ENCODE peak calls at places on chromosomes 2 and 18, in six cellular contexts. One of them, this sample, is unnamed.

GRCh38 chr2:163600801-163601200 is 135.0 kb downstream of the FIGN start:
- DNase-seq in IMR-90: no peak
- DNase-seq in GM12878: no peak
- DNase-seq in left lung: no peak
- DNase-seq in upper lobe of right lung: no peak
- DNase-seq in GM06990: no peak
- DNase-seq in this sample: no peak

GRCh38 chr2:165793779-165794519 is at the start of gene GALNT3:
- DNase-seq in left lung: peak
- DNase-seq in GM12878: no peak
- DNase-seq in GM06990: no peak
- DNase-seq in IMR-90: no peak
- DNase-seq in upper lobe of right lung: peak
- DNase-seq in this sample: peak

GRCh38 chr2:200373973-200374416 is 67.5 kb downstream of the SPATS2L start:
- DNase-seq in IMR-90: no peak
- DNase-seq in upper lobe of right lung: no peak
- DNase-seq in GM12878: peak
- DNase-seq in left lung: no peak
- DNase-seq in GM06990: peak
- DNase-seq in this sample: no peak

GRCh38 chr2:140457483-140457882 is 1673.3 kb downstream of the LRP1B start:
- DNase-seq in GM06990: no peak
- DNase-seq in GM12878: no peak
- DNase-seq in IMR-90: no peak
- DNase-seq in left lung: no peak
- DNase-seq in upper lobe of right lung: no peak
- DNase-seq in this sample: peak

GRCh38 chr18:21270453-21270852 is 28.4 kb downstream of the GREB1L start:
- DNase-seq in IMR-90: no peak
- DNase-seq in GM06990: no peak
- DNase-seq in left lung: no peak
- DNase-seq in GM12878: no peak
- DNase-seq in upper lobe of right lung: no peak
- DNase-seq in this sample: peak

GRCh38 chr18:79941473-79942119 is 9.9 kb downstream of the SLC66A2 start:
- DNase-seq in upper lobe of right lung: peak
- DNase-seq in IMR-90: no peak
- DNase-seq in GM12878: no peak
- DNase-seq in GM06990: no peak
- DNase-seq in left lung: peak
- DNase-seq in this sample: no peak

GRCh38 chr2:107107351-107107750 is 221.4 kb upstream of the ST6GAL2 start:
- DNase-seq in upper lobe of right lung: no peak
- DNase-seq in left lung: no peak
- DNase-seq in IMR-90: no peak
- DNase-seq in GM06990: no peak
- DNase-seq in GM12878: no peak
- DNase-seq in this sample: no peak

GRCh38 chr2:109208071-109208950 is 79.3 kb downstream of the SH3RF3 start:
- DNase-seq in left lung: no peak
- DNase-seq in IMR-90: peak
- DNase-seq in GM06990: no peak
- DNase-seq in upper lobe of right lung: no peak
- DNase-seq in GM12878: no peak
- DNase-seq in this sample: peak

GRCh38 chr2:102141011-102141914 is 1.3 kb upstream of the IL1R1 start:
- DNase-seq in upper lobe of right lung: no peak
- DNase-seq in GM12878: no peak
- DNase-seq in GM06990: no peak
- DNase-seq in IMR-90: peak
- DNase-seq in left lung: no peak
- DNase-seq in this sample: peak
- H3K4me3 ChIP-seq in upper lobe of right lung: peak
- H3K4me3 ChIP-seq in GM12878: no peak
- H3K4me3 ChIP-seq in GM06990: no peak
- H3K4me3 ChIP-seq in IMR-90: peak
- H3K4me3 ChIP-seq in left lung: peak
- H3K4me3 ChIP-seq in this sample: peak

GRCh38 chr2:72182547-72183460 is 35.1 kb upstream of the CYP26B1 start:
- DNase-seq in GM12878: no peak
- DNase-seq in upper lobe of right lung: no peak
- DNase-seq in GM06990: no peak
- DNase-seq in left lung: no peak
- DNase-seq in IMR-90: no peak
- DNase-seq in this sample: no peak
- TF ChIP-seq CTCF in GM12878: no peak
- TF ChIP-seq CTCF in upper lobe of right lung: no peak
- TF ChIP-seq CTCF in GM06990: no peak
- TF ChIP-seq CTCF in left lung: no peak
- TF ChIP-seq CTCF in IMR-90: no peak
- TF ChIP-seq CTCF in this sample: no peak

GRCh38 chr2:134611316-134611715 is 107.5 kb downstream of the TMEM163 start:
- DNase-seq in GM12878: no peak
- DNase-seq in GM06990: no peak
- DNase-seq in left lung: no peak
- DNase-seq in IMR-90: no peak
- DNase-seq in upper lobe of right lung: no peak
- DNase-seq in this sample: no peak
- H3K4me3 ChIP-seq in GM12878: no peak
- H3K4me3 ChIP-seq in GM06990: no peak
- H3K4me3 ChIP-seq in left lung: no peak
- H3K4me3 ChIP-seq in IMR-90: no peak
- H3K4me3 ChIP-seq in upper lobe of right lung: no peak
- H3K4me3 ChIP-seq in this sample: no peak

DNA sequence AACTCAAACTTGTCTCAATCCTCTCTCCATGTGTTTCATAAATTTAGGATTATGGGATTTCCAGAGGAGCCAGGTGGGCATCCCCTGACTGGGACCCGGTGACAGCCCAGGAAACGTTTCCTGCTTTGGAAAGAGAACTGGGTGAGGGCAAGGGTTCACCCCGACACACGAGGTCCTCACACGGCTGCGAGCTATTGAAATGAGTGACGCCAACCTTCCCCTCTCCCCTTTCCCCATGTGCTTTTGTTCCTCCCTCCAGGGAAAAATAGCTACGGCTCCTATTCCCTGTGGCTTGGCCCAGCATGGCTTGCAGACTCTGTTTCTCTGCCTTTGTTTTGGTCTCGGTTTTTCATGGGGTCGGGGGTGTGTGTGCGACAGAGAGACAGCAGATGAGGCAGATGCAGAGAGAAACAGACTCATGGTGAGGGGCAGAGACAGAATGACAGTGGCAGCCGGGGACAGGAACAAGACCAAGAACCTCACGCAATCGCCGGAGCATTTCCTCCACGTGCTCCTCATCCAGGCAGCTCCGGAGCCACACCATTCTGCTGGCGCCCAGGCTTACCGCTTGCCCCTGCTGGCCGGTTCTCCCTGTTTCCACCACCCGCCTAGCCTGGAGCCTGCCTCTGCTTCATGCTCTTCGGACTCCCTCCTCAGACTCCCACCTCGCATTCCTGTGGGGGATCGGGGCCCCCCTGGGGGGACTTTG is 238.5 kb downstream of the DYSF start:
- DNase-seq in GM12878: no peak
- DNase-seq in upper lobe of right lung: no peak
- DNase-seq in GM06990: no peak
- DNase-seq in IMR-90: no peak
- DNase-seq in left lung: peak
- DNase-seq in this sample: peak
- TF ChIP-seq CTCF in GM12878: no peak
- TF ChIP-seq CTCF in upper lobe of right lung: no peak
- TF ChIP-seq CTCF in GM06990: no peak
- TF ChIP-seq CTCF in IMR-90: no peak
- TF ChIP-seq CTCF in left lung: no peak
- TF ChIP-seq CTCF in this sample: no peak

DNA sequence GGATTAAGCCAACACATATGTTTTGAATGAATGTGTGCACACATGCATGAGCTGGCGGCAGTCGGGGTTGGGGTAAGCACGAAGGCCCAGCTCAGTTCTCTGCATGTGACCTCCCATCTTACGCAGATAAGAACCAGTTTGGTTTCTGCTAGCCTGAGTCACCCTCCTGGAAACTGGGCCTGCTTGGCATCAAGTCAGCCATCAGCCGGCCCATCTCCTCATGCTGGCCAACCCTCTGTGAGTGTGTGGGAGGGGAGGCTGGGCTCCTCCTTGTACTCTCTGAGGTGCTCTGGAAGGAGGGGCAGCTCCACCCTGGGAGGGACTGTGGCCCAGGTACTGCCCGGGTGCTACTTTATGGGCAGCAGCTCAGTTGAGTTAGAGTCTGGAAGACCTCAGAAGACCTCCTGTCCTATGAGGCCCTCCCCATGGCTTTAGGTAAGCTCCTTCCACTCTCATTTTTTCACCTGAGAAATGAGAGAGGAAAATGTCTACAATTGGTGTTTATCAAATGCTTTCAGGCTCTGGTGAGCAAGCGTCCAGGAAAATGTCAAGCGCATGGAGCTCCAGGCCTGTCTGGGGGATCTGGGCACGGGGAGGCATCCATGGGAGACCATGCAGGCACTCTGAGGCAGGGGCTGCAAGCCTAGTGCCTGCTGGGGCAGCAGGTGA is 9.7 kb upstream of the IL1RN start:
- DNase-seq in GM06990: no peak
- DNase-seq in upper lobe of right lung: no peak
- DNase-seq in left lung: peak
- DNase-seq in GM12878: no peak
- DNase-seq in IMR-90: peak
- DNase-seq in this sample: peak
- H3K4me3 ChIP-seq in GM06990: no peak
- H3K4me3 ChIP-seq in upper lobe of right lung: no peak
- H3K4me3 ChIP-seq in left lung: no peak
- H3K4me3 ChIP-seq in GM12878: no peak
- H3K4me3 ChIP-seq in IMR-90: no peak
- H3K4me3 ChIP-seq in this sample: no peak

GRCh38 chr2:160087854-160088745 is 25.7 kb upstream of the PLA2R1 start:
- DNase-seq in IMR-90: peak
- DNase-seq in GM06990: no peak
- DNase-seq in left lung: no peak
- DNase-seq in GM12878: no peak
- DNase-seq in upper lobe of right lung: no peak
- DNase-seq in this sample: no peak
- TF ChIP-seq CTCF in IMR-90: peak
- TF ChIP-seq CTCF in GM06990: peak
- TF ChIP-seq CTCF in left lung: peak
- TF ChIP-seq CTCF in GM12878: peak
- TF ChIP-seq CTCF in upper lobe of right lung: peak
- TF ChIP-seq CTCF in this sample: peak

GRCh38 chr2:25362564-25363145 is 20.9 kb upstream of the DNMT3A start:
- DNase-seq in GM06990: peak
- DNase-seq in upper lobe of right lung: no peak
- DNase-seq in IMR-90: no peak
- DNase-seq in GM12878: peak
- DNase-seq in left lung: peak
- DNase-seq in this sample: peak
- H3K4me3 ChIP-seq in GM06990: peak
- H3K4me3 ChIP-seq in upper lobe of right lung: peak
- H3K4me3 ChIP-seq in IMR-90: no peak
- H3K4me3 ChIP-seq in GM12878: peak
- H3K4me3 ChIP-seq in left lung: peak
- H3K4me3 ChIP-seq in this sample: peak

GRCh38 chr2:96638144-96639121 is at the start of gene KANSL3:
- DNase-seq in IMR-90: peak
- DNase-seq in upper lobe of right lung: peak
- DNase-seq in left lung: peak
- DNase-seq in GM06990: peak
- DNase-seq in GM12878: peak
- DNase-seq in this sample: peak
- TF ChIP-seq CTCF in IMR-90: no peak
- TF ChIP-seq CTCF in upper lobe of right lung: no peak
- TF ChIP-seq CTCF in left lung: no peak
- TF ChIP-seq CTCF in GM06990: no peak
- TF ChIP-seq CTCF in GM12878: no peak
- TF ChIP-seq CTCF in this sample: no peak

This sample was measured in foreskin fibroblast.